ENCODE peak calls at places on chromosomes 6 and 20, in five cellular contexts. Y is lower lobe of right lung, U is Caco-2, O is left ventricle myocardium inferior, V is psoas muscle. H is an unnamed sample. For H3K27me3, the result is how much of the 10 kb centered on the place peaks cover.

GRCh38 chr6:142635130-142635529 is 309.8 kb downstream of the HIVEP2 start:
- DNase-seq in Y (no peak), U (no peak), O (no peak), V (no peak), H (no peak)

GRCh38 chr20:2606507-2607006 is 45.9 kb upstream of the NOP56 start:
- DNase-seq in Y (no peak), U (no peak), O (no peak), V (no peak), H (no peak)

GRCh38 chr6:28105286-28105685 is 19.1 kb upstream of the ZSCAN16 start:
- DNase-seq in Y (no peak), U (peak), O (no peak), V (no peak), H (peak)

GRCh38 chr6:167856999-167857660 is 30.4 kb downstream of the AFDN start:
- DNase-seq in Y (no peak), U (no peak), O (no peak), V (no peak), H (no peak)

GRCh38 chr20:50673146-50673830 is 18.1 kb downstream of the RIPOR3 start:
- DNase-seq in Y (no peak), U (peak), O (no peak), V (no peak), H (no peak)

GRCh38 chr6:2476376-2476775 is 231.0 kb upstream of the GMDS start:
- DNase-seq in Y (no peak), U (peak), O (no peak), V (no peak), H (no peak)

GRCh38 chr20:41499064-41499463 is 119.1 kb downstream of the CHD6 start:
- DNase-seq in Y (no peak), U (no peak), O (no peak), V (no peak), H (no peak)

GRCh38 chr6:39445667-39446066 is 123.2 kb upstream of the KCNK16 start:
- DNase-seq in Y (no peak), U (no peak), O (no peak), V (no peak), H (no peak)

GRCh38 chr6:84762220-84762940 is 2.0 kb downstream of the TBX18 start:
- DNase-seq in Y (no peak), U (no peak), O (no peak), V (no peak), H (peak)

GRCh38 chr6:8858854-8859257 is 423.5 kb upstream of the SLC35B3 start:
- DNase-seq in Y (no peak), U (no peak), O (no peak), V (no peak), H (no peak)

GRCh38 chr6:25103603-25104002 is 167.8 kb upstream of the RIPOR2 start:
- DNase-seq in Y (no peak), U (no peak), O (no peak), V (no peak), H (no peak)

GRCh38 chr20:62117362-62117646 is 5.0 kb upstream of the LSM14B start:
- DNase-seq in Y (no peak), U (no peak), O (no peak), V (no peak), H (no peak)

GRCh38 chr20:18316166-18316565 is 27.8 kb downstream of the ZNF133 start:
- DNase-seq in Y (no peak), U (no peak), O (no peak), V (no peak), H (no peak)

GRCh38 chr6:147285087-147285855 is 81.1 kb downstream of the STXBP5 start:
- DNase-seq in Y (no peak), U (no peak), O (no peak), V (no peak), H (peak)

GRCh38 chr6:10964684-10965083 is 77.8 kb downstream of the SYCP2L start:
- DNase-seq in Y (no peak), U (no peak), O (no peak), V (no peak), H (no peak)

GRCh38 chr6:119594907-119595306 is 245.3 kb upstream of the MAN1A1 start:
- DNase-seq in Y (no peak), U (no peak), O (no peak), V (no peak), H (no peak)

DNA sequence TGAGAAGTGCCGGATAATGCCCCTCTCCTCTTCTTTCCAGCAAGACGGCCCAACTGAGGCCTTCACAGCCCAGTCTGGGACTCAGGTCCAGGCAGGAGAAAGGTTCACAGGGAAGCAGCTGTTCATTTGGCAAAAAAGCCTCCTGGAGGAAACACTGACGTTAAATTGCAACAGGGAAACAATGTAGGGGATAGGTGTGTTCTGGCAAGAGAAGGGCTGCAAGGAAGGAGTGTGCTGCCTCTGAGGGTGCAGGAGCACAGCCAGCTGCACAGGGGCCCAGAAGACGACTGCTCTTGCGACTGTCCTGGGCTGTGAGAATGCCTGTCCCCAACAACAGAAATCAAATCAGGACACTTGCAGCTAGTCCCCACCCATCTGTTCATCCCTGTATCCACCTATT is 70.6 kb upstream of the PMEPA1 start:
- DNase-seq in Y (no peak), U (no peak), O (no peak), V (no peak), H (no peak)
- H3K27me3 ChIP-seq in Y (under half), U (under half), O (under half), V (under half), H (under half)

GRCh38 chr20:46341374-46342044 is 33.2 kb upstream of the CDH22 start:
- DNase-seq in Y (no peak), U (no peak), O (no peak), V (no peak), H (no peak)
- H3K27me3 ChIP-seq in Y (half or more), U (under half), O (half or more), V (under half), H (under half)

DNA sequence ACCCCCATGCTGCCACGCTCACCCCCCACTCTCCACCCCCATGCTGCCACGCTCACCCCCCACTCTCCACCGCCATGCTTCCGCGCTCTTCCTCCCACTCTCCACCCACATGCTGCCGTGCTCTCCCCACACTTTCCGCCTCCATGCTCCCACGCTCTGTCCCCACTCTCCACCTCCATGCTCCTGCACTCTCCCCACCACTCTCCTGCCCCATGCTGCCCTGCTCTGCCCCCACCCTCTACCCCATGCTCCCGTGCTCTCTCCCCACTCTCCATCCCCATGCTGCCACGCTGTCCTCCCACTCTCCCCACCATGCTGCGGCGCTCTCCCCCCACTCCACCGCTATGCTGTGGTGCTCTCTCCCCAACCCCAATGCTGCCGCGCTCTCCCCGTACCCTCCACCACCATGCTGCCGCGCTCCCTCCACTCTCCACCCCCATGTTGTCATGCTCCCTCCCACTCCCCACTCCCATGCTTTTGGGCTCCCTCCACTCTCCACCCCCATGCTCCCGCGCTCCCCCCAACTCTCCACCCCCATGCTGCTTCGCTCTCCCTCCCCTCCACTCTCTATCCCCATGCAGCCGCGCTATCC is 46.0 kb upstream of the PDE10A start:
- DNase-seq in Y (no peak), U (no peak), O (no peak), V (no peak), H (peak)
- H3K27me3 ChIP-seq in Y (under half), U (under half), O (under half), V (under half), H (under half)

GRCh38 chr6:37624606-37625574 is 72.8 kb downstream of the MDGA1 start:
- DNase-seq in Y (peak), U (no peak), O (peak), V (peak), H (peak)
- H3K27me3 ChIP-seq in Y (under half), U (under half), O (under half), V (under half), H (under half)

H was measured in H7.